ENCODE peak calls at places on chromosomes 6 and 20, in ten cellular contexts. One of them, this sample, is unnamed.

GRCh38 chr6:33412140-33413009 is 1.6 kb downstream of the PHF1 start:
- DNase-seq in GM23338: no peak
- DNase-seq in AG09319: no peak
- DNase-seq in HCT116: no peak
- DNase-seq in activated B cell treated with CpG ODN at 0.5 μM for 24 hours: no peak
- DNase-seq in fibroblast of mammary gland: no peak
- DNase-seq in pancreas: no peak
- DNase-seq in Calu3: no peak
- DNase-seq in brain microvascular endothelial cell: no peak
- DNase-seq in WERI-Rb-1: no peak
- DNase-seq in this sample: no peak

GRCh38 chr6:57256541-57256940 is 34.4 kb upstream of the RAB23 start:
- DNase-seq in pancreas: no peak
- DNase-seq in AG09319: no peak
- DNase-seq in HCT116: no peak
- DNase-seq in brain microvascular endothelial cell: peak; percentile 32
- DNase-seq in fibroblast of mammary gland: no peak
- DNase-seq in activated B cell treated with CpG ODN at 0.5 μM for 24 hours: no peak
- DNase-seq in Calu3: no peak
- DNase-seq in WERI-Rb-1: no peak
- DNase-seq in GM23338: no peak
- DNase-seq in this sample: no peak

GRCh38 chr20:4369119-4369797 is 352.5 kb upstream of the PRND start:
- DNase-seq in activated B cell treated with CpG ODN at 0.5 μM for 24 hours: no peak
- DNase-seq in HCT116: no peak
- DNase-seq in GM23338: no peak
- DNase-seq in pancreas: no peak
- DNase-seq in WERI-Rb-1: no peak
- DNase-seq in AG09319: no peak
- DNase-seq in fibroblast of mammary gland: no peak
- DNase-seq in Calu3: no peak
- DNase-seq in brain microvascular endothelial cell: no peak
- DNase-seq in this sample: no peak

GRCh38 chr6:16157909-16158308 is 29.0 kb downstream of the MYLIP start:
- DNase-seq in pancreas: no peak
- DNase-seq in HCT116: no peak
- DNase-seq in brain microvascular endothelial cell: no peak
- DNase-seq in AG09319: no peak
- DNase-seq in WERI-Rb-1: peak; percentile 97
- DNase-seq in fibroblast of mammary gland: no peak
- DNase-seq in GM23338: no peak
- DNase-seq in activated B cell treated with CpG ODN at 0.5 μM for 24 hours: no peak
- DNase-seq in Calu3: no peak
- DNase-seq in this sample: no peak

GRCh38 chr20:43388267-43389081 is 69.2 kb upstream of the SRSF6 start:
- DNase-seq in brain microvascular endothelial cell: peak; percentile 1
- DNase-seq in HCT116: no peak
- DNase-seq in fibroblast of mammary gland: peak; percentile 82
- DNase-seq in GM23338: no peak
- DNase-seq in pancreas: no peak
- DNase-seq in Calu3: no peak
- DNase-seq in activated B cell treated with CpG ODN at 0.5 μM for 24 hours: no peak
- DNase-seq in AG09319: no peak
- DNase-seq in WERI-Rb-1: no peak
- DNase-seq in this sample: no peak

GRCh38 chr20:16608265-16608636 is 35.0 kb upstream of the KIF16B start:
- DNase-seq in fibroblast of mammary gland: peak; percentile 6
- DNase-seq in WERI-Rb-1: no peak
- DNase-seq in AG09319: no peak
- DNase-seq in Calu3: no peak
- DNase-seq in activated B cell treated with CpG ODN at 0.5 μM for 24 hours: no peak
- DNase-seq in HCT116: no peak
- DNase-seq in pancreas: no peak
- DNase-seq in GM23338: no peak
- DNase-seq in brain microvascular endothelial cell: no peak
- DNase-seq in this sample: no peak

GRCh38 chr6:37456126-37456525 is 23.1 kb downstream of the CMTR1 start:
- DNase-seq in brain microvascular endothelial cell: peak; percentile 40
- DNase-seq in Calu3: no peak
- DNase-seq in GM23338: no peak
- DNase-seq in HCT116: no peak
- DNase-seq in pancreas: no peak
- DNase-seq in fibroblast of mammary gland: peak; percentile 91
- DNase-seq in activated B cell treated with CpG ODN at 0.5 μM for 24 hours: no peak
- DNase-seq in WERI-Rb-1: no peak
- DNase-seq in AG09319: no peak
- DNase-seq in this sample: peak; percentile 31

GRCh38 chr6:15508363-15509330 is 154.2 kb downstream of the DTNBP1 start:
- DNase-seq in GM23338: peak; percentile 58
- DNase-seq in activated B cell treated with CpG ODN at 0.5 μM for 24 hours: no peak
- DNase-seq in fibroblast of mammary gland: no peak
- DNase-seq in HCT116: no peak
- DNase-seq in Calu3: no peak
- DNase-seq in WERI-Rb-1: no peak
- DNase-seq in pancreas: no peak
- DNase-seq in brain microvascular endothelial cell: no peak
- DNase-seq in AG09319: no peak
- DNase-seq in this sample: no peak

GRCh38 chr6:66328181-66328580 is 621.2 kb upstream of the EYS start:
- DNase-seq in Calu3: no peak
- DNase-seq in HCT116: no peak
- DNase-seq in activated B cell treated with CpG ODN at 0.5 μM for 24 hours: no peak
- DNase-seq in pancreas: no peak
- DNase-seq in AG09319: no peak
- DNase-seq in GM23338: no peak
- DNase-seq in fibroblast of mammary gland: peak; percentile 22
- DNase-seq in brain microvascular endothelial cell: no peak
- DNase-seq in WERI-Rb-1: no peak
- DNase-seq in this sample: no peak

GRCh38 chr6:54060286-54060685 is 51.0 kb upstream of the MLIP start:
- DNase-seq in activated B cell treated with CpG ODN at 0.5 μM for 24 hours: no peak
- DNase-seq in pancreas: no peak
- DNase-seq in GM23338: no peak
- DNase-seq in Calu3: no peak
- DNase-seq in AG09319: no peak
- DNase-seq in brain microvascular endothelial cell: peak; percentile 81
- DNase-seq in HCT116: no peak
- DNase-seq in WERI-Rb-1: no peak
- DNase-seq in fibroblast of mammary gland: peak; percentile 18
- DNase-seq in this sample: no peak

GRCh38 chr20:15638781-15639180 is 934.5 kb downstream of the KIF16B start:
- DNase-seq in fibroblast of mammary gland: no peak
- DNase-seq in WERI-Rb-1: no peak
- DNase-seq in GM23338: no peak
- DNase-seq in Calu3: no peak
- DNase-seq in brain microvascular endothelial cell: no peak
- DNase-seq in HCT116: no peak
- DNase-seq in AG09319: no peak
- DNase-seq in pancreas: no peak
- DNase-seq in activated B cell treated with CpG ODN at 0.5 μM for 24 hours: no peak
- DNase-seq in this sample: no peak

GRCh38 chr6:41193884-41194283 is 7.1 kb downstream of the TREML2 start:
- DNase-seq in AG09319: no peak
- DNase-seq in pancreas: no peak
- DNase-seq in brain microvascular endothelial cell: no peak
- DNase-seq in WERI-Rb-1: no peak
- DNase-seq in fibroblast of mammary gland: no peak
- DNase-seq in Calu3: no peak
- DNase-seq in HCT116: no peak
- DNase-seq in GM23338: no peak
- DNase-seq in activated B cell treated with CpG ODN at 0.5 μM for 24 hours: no peak
- DNase-seq in this sample: no peak

GRCh38 chr6:68967549-68968300 is 332.6 kb downstream of the ADGRB3 start:
- DNase-seq in Calu3: peak; percentile 72
- DNase-seq in HCT116: peak; percentile 7
- DNase-seq in activated B cell treated with CpG ODN at 0.5 μM for 24 hours: peak; percentile 15
- DNase-seq in GM23338: peak; percentile 90
- DNase-seq in fibroblast of mammary gland: peak; percentile 45
- DNase-seq in brain microvascular endothelial cell: peak; percentile 31
- DNase-seq in WERI-Rb-1: peak; percentile 66
- DNase-seq in AG09319: no peak
- DNase-seq in pancreas: peak; percentile 65
- DNase-seq in this sample: peak; percentile 31

GRCh38 chr20:39294137-39294725 is 332.1 kb downstream of the DHX35 start:
- DNase-seq in HCT116: no peak
- DNase-seq in GM23338: peak; percentile 64
- DNase-seq in pancreas: no peak
- DNase-seq in brain microvascular endothelial cell: no peak
- DNase-seq in Calu3: no peak
- DNase-seq in AG09319: no peak
- DNase-seq in fibroblast of mammary gland: no peak
- DNase-seq in WERI-Rb-1: no peak
- DNase-seq in activated B cell treated with CpG ODN at 0.5 μM for 24 hours: no peak
- DNase-seq in this sample: no peak

DNA sequence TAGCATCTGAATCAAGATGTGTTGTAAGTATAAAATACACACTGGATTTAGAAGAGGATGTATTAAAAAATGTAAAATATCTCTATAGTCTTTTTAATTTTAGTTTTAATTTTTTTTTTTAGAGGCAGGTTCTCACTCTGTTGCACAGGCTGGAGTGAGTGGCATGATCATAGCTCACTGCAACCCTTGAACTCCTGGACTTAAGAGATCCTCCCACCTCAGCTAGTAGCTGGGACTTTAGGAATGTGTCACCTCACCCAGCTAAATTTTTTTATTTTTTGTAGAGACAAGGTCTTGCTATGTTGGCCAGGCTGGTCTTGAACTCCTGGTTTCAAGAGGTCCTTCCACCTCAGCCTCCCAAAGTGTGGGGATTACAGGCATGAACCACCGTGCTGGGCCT is 46.7 kb upstream of the EPB41L1 start:
- DNase-seq in Calu3: no peak
- DNase-seq in WERI-Rb-1: no peak
- DNase-seq in pancreas: no peak
- DNase-seq in AG09319: no peak
- DNase-seq in activated B cell treated with CpG ODN at 0.5 μM for 24 hours: no peak
- DNase-seq in fibroblast of mammary gland: no peak
- DNase-seq in GM23338: no peak
- DNase-seq in brain microvascular endothelial cell: no peak
- DNase-seq in HCT116: no peak
- DNase-seq in this sample: no peak
- TF ChIP-seq CTCF in Calu3: no peak
- TF ChIP-seq CTCF in WERI-Rb-1: no peak
- TF ChIP-seq CTCF in pancreas: no peak
- TF ChIP-seq CTCF in AG09319: no peak
- TF ChIP-seq CTCF in activated B cell treated with CpG ODN at 0.5 μM for 24 hours: no peak
- TF ChIP-seq CTCF in fibroblast of mammary gland: no peak
- TF ChIP-seq CTCF in GM23338: no peak
- TF ChIP-seq CTCF in brain microvascular endothelial cell: no peak
- TF ChIP-seq CTCF in HCT116: no peak
- TF ChIP-seq CTCF in this sample: no peak

DNA sequence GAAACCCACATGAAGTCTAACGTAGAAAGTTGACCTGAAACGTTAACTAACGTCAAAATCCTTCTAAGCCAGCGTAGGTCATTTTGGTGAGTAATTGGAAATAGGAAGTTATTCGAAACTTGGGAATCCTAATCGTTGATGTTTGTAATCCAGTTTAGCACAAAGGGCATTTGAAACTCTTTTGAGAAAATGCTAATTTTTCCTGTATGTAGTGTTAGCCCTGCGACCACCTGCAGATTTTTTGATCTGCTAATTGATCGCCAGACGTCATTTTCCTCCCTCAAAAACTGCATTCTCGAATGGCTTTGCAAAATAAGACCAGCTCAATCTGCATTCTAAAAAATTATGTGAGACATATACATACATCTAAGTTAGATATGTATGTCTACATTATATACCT is 2.7 kb downstream of the SALL4 start:
- DNase-seq in pancreas: no peak
- DNase-seq in GM23338: peak; percentile 73
- DNase-seq in fibroblast of mammary gland: no peak
- DNase-seq in Calu3: no peak
- DNase-seq in WERI-Rb-1: no peak
- DNase-seq in HCT116: no peak
- DNase-seq in activated B cell treated with CpG ODN at 0.5 μM for 24 hours: no peak
- DNase-seq in AG09319: no peak
- DNase-seq in brain microvascular endothelial cell: no peak
- DNase-seq in this sample: no peak
- TF ChIP-seq CTCF in pancreas: no peak
- TF ChIP-seq CTCF in GM23338: no peak
- TF ChIP-seq CTCF in fibroblast of mammary gland: no peak
- TF ChIP-seq CTCF in Calu3: no peak
- TF ChIP-seq CTCF in WERI-Rb-1: no peak
- TF ChIP-seq CTCF in HCT116: no peak
- TF ChIP-seq CTCF in activated B cell treated with CpG ODN at 0.5 μM for 24 hours: no peak
- TF ChIP-seq CTCF in AG09319: no peak
- TF ChIP-seq CTCF in brain microvascular endothelial cell: no peak
- TF ChIP-seq CTCF in this sample: no peak

GRCh38 chr6:51844391-51844735 is 243.1 kb downstream of the PKHD1 start:
- DNase-seq in fibroblast of mammary gland: no peak
- DNase-seq in GM23338: peak; percentile 54
- DNase-seq in HCT116: no peak
- DNase-seq in brain microvascular endothelial cell: no peak
- DNase-seq in Calu3: no peak
- DNase-seq in WERI-Rb-1: peak; percentile 63
- DNase-seq in pancreas: no peak
- DNase-seq in AG09319: no peak
- DNase-seq in activated B cell treated with CpG ODN at 0.5 μM for 24 hours: no peak
- DNase-seq in this sample: no peak
- TF ChIP-seq CTCF in fibroblast of mammary gland: no peak
- TF ChIP-seq CTCF in GM23338: peak; percentile 75
- TF ChIP-seq CTCF in HCT116: no peak
- TF ChIP-seq CTCF in brain microvascular endothelial cell: no peak
- TF ChIP-seq CTCF in Calu3: no peak
- TF ChIP-seq CTCF in WERI-Rb-1: peak; percentile 66
- TF ChIP-seq CTCF in pancreas: no peak
- TF ChIP-seq CTCF in AG09319: no peak
- TF ChIP-seq CTCF in activated B cell treated with CpG ODN at 0.5 μM for 24 hours: no peak
- TF ChIP-seq CTCF in this sample: no peak

DNA sequence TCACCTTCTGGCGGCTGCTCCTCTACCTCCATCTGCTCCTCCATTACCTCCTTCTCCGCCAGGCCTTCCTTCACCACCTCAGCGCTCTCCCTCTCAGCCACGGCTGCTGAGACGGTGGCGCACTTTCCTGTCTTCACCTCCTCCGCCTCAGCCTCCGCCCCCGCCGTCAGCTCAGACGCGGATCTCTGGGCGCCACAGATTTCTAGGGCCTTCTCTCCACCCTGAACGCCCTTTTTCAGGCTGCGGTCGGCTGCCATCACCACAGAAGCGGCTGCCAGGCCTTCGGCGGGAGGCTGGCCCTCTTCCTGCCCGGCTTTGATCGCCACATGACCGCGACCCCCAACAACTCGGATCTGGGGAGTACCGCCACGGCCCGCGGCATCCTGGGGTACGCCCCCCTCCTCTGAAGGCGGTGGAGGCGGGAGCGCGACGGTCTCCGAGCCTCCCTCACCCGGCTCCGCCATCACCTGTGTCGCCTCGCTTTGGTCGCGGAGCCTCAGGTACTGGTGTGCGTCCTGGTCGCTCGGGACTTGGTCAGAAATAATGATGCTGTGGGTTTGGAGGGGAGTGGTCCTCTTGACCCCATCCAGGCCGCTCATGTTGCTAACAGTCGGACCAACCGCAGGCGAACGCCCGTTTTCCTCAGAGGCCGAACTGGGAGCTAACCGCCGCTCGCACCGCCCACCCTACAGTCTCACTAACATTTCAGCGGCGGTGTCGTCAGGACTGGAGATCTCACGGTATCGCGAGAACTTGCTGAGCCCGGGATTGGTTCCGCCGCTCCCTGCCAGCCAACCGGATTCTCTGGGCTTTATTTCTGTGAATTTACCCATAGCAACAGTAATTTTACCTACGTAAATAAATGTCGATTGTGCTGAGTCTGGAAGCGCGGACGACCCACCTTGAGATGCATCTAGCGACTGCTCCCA is at the start of gene TSPYL1:
- DNase-seq in WERI-Rb-1: peak; percentile 95
- DNase-seq in GM23338: peak; percentile 99
- DNase-seq in brain microvascular endothelial cell: peak; percentile 99
- DNase-seq in activated B cell treated with CpG ODN at 0.5 μM for 24 hours: peak; percentile 85
- DNase-seq in HCT116: peak; percentile 92
- DNase-seq in fibroblast of mammary gland: peak; percentile 97
- DNase-seq in AG09319: peak; percentile 93
- DNase-seq in pancreas: peak; percentile 95
- DNase-seq in Calu3: peak; percentile 94
- DNase-seq in this sample: peak; percentile 96
- TF ChIP-seq CTCF in WERI-Rb-1: no peak
- TF ChIP-seq CTCF in GM23338: peak; percentile 23
- TF ChIP-seq CTCF in brain microvascular endothelial cell: peak; percentile 14
- TF ChIP-seq CTCF in activated B cell treated with CpG ODN at 0.5 μM for 24 hours: no peak
- TF ChIP-seq CTCF in HCT116: peak; percentile 10
- TF ChIP-seq CTCF in fibroblast of mammary gland: no peak
- TF ChIP-seq CTCF in AG09319: no peak
- TF ChIP-seq CTCF in pancreas: no peak
- TF ChIP-seq CTCF in Calu3: no peak
- TF ChIP-seq CTCF in this sample: peak; percentile 12